ENCODE peak calls at places on chromosomes 12 and 14, in ten cellular contexts. R is brain microvascular endothelial cell; S is T-helper 2 cell; F is NCI-H460; C is stimulated activated CD8-positive, alpha-beta memory T cell treated with anti-CD3 and anti-CD28 coated beads, Interleukin-15, amount 100 ng/mL, for 48 hours; O is GM23248; A is effector CD4-positive, alpha-beta T cell; N is AG20443; I is memory B cell; J is HS-5. E is an unnamed sample.

GRCh38 chr12:120688527-120689071 is 1.6 kb downstream of the MLEC start:
- DNase-seq in R (peak; percentile 31), S (no peak), F (no peak), C (no peak), O (peak; percentile 67), A (no peak), N (peak; percentile 25), I (no peak), J (no peak), E (no peak)

GRCh38 chr14:90830931-90831701 is 14.9 kb upstream of the TTC7B start:
- DNase-seq in R (no peak), S (no peak), F (no peak), C (no peak), O (no peak), A (no peak), N (no peak), I (no peak), J (no peak), E (no peak)

GRCh38 chr12:100234166-100234565 is 32.7 kb downstream of the DEPDC4 start:
- DNase-seq in R (no peak), S (no peak), F (no peak), C (no peak), O (peak; percentile 79), A (no peak), N (peak; percentile 30), I (no peak), J (peak; percentile 62), E (no peak)

GRCh38 chr14:75559451-75560187 is 18.8 kb upstream of the FLVCR2 start:
- DNase-seq in R (no peak), S (no peak), F (no peak), C (no peak), O (peak; percentile 75), A (no peak), N (peak; percentile 57), I (no peak), J (peak; percentile 20), E (no peak)

GRCh38 chr14:92563359-92563758 is 49.8 kb downstream of the RIN3 start:
- DNase-seq in R (peak; percentile 39), S (no peak), F (no peak), C (no peak), O (peak; percentile 69), A (no peak), N (peak; percentile 39), I (no peak), J (no peak), E (no peak)

GRCh38 chr12:98838282-98838681 is 193.2 kb downstream of the APAF1 start:
- DNase-seq in R (peak; percentile 32), S (no peak), F (peak; percentile 2), C (no peak), O (peak; percentile 22), A (no peak), N (peak; percentile 24), I (no peak), J (no peak), E (no peak)

GRCh38 chr14:50403433-50403832 is 6.8 kb upstream of the CDKL1 start:
- DNase-seq in R (no peak), S (no peak), F (no peak), C (no peak), O (peak; percentile 28), A (no peak), N (no peak), I (no peak), J (no peak), E (no peak)

GRCh38 chr12:51401486-51401885 is 10.3 kb upstream of the GALNT6 start:
- DNase-seq in R (no peak), S (no peak), F (no peak), C (no peak), O (no peak), A (no peak), N (no peak), I (no peak), J (no peak), E (no peak)

GRCh38 chr12:85866929-85867776 is 6.9 kb upstream of the NTS start:
- DNase-seq in R (peak; percentile 76), S (no peak), F (peak; percentile 45), C (no peak), O (peak; percentile 71), A (no peak), N (peak; percentile 68), I (no peak), J (peak; percentile 35), E (no peak)